ENCODE peak calls at places on chromosome 13, in nine cellular contexts. Y, A, H, E, I, C, U, M and T are unnamed samples.
A peak's percentile ranks its signal among the peaks of the same experiment; 100 is the strongest.

GRCh38 chr13:26551255-26551654 is 6.2 kb upstream of the WASF3 start:
- DNase-seq in Y (no peak), A (no peak), H (no peak), E (peak; percentile 34), I (no peak), C (no peak), U (no peak), M (no peak), T (no peak)

GRCh38 chr13:110471833-110472162 is 89.7 kb downstream of the RAB20 start:
- DNase-seq in Y (no peak), A (no peak), H (peak; percentile 39), E (peak; percentile 9), I (no peak), C (peak; percentile 46), U (peak; percentile 27), M (peak; percentile 52), T (no peak)

GRCh38 chr13:53200075-53200474 is 171.5 kb downstream of the OLFM4 start:
- DNase-seq in Y (no peak), A (no peak), H (no peak), E (no peak), I (no peak), C (no peak), U (no peak), M (no peak), T (no peak)

GRCh38 chr13:47036291-47037008 is 139.6 kb upstream of the HTR2A start:
- DNase-seq in Y (no peak), A (no peak), H (no peak), E (no peak), I (no peak), C (no peak), U (no peak), M (no peak), T (no peak)

GRCh38 chr13:95530178-95530577 is 22.3 kb upstream of the CLDN10 start:
- DNase-seq in Y (no peak), A (no peak), H (peak; percentile 60), E (no peak), I (no peak), C (peak; percentile 86), U (peak; percentile 50), M (no peak), T (no peak)

GRCh38 chr13:64556391-64556790 is 2673.7 kb downstream of the PCDH9 start:
- DNase-seq in Y (no peak), A (no peak), H (no peak), E (peak; percentile 31), I (no peak), C (no peak), U (peak; percentile 81), M (no peak), T (no peak)

GRCh38 chr13:51673165-51673564 is 88.9 kb downstream of the WDFY2 start:
- DNase-seq in Y (no peak), A (no peak), H (no peak), E (no peak), I (no peak), C (peak; percentile 3), U (no peak), M (no peak), T (no peak)

GRCh38 chr13:98228661-98229349 is 51.7 kb upstream of the RNF113B start:
- DNase-seq in Y (no peak), A (no peak), H (no peak), E (peak; percentile 81), I (no peak), C (no peak), U (peak; percentile 53), M (no peak), T (no peak)

GRCh38 chr13:73717632-73718031 is 416.6 kb downstream of the KLF12 start:
- DNase-seq in Y (no peak), A (no peak), H (no peak), E (peak; percentile 7), I (no peak), C (no peak), U (peak; percentile 30), M (peak; percentile 31), T (no peak)

GRCh38 chr13:27012482-27013197 is 159.0 kb downstream of the USP12 start:
- DNase-seq in Y (peak; percentile 34), A (no peak), H (no peak), E (peak; percentile 93), I (no peak), C (peak; percentile 75), U (peak; percentile 76), M (no peak), T (no peak)

GRCh38 chr13:51687928-51688714 is 103.9 kb downstream of the WDFY2 start:
- DNase-seq in Y (no peak), A (no peak), H (no peak), E (no peak), I (no peak), C (no peak), U (no peak), M (no peak), T (no peak)

GRCh38 chr13:20869540-20869939 is 33.0 kb downstream of the XPO4 start:
- DNase-seq in Y (no peak), A (no peak), H (no peak), E (peak; percentile 40), I (no peak), C (no peak), U (no peak), M (no peak), T (no peak)

GRCh38 chr13:97515643-97516042 is 81.7 kb downstream of the RAP2A start:
- DNase-seq in Y (no peak), A (no peak), H (no peak), E (no peak), I (no peak), C (no peak), U (no peak), M (no peak), T (no peak)

GRCh38 chr13:77381059-77381458 is 54.2 kb upstream of the MYCBP2 start:
- DNase-seq in Y (no peak), A (no peak), H (no peak), E (no peak), I (no peak), C (no peak), U (no peak), M (no peak), T (no peak)

GRCh38 chr13:102152790-102153189 is 249.1 kb downstream of the FGF14 start:
- DNase-seq in Y (no peak), A (no peak), H (no peak), E (no peak), I (no peak), C (no peak), U (no peak), M (no peak), T (no peak)

GRCh38 chr13:51869921-51870320 is 8.2 kb downstream of the CCDC70 start:
- DNase-seq in Y (no peak), A (no peak), H (no peak), E (no peak), I (no peak), C (no peak), U (no peak), M (no peak), T (no peak)

GRCh38 chr13:60788156-60788829 is 391.3 kb downstream of the TDRD3 start:
- DNase-seq in Y (no peak), A (no peak), H (no peak), E (no peak), I (no peak), C (no peak), U (no peak), M (no peak), T (no peak)

GRCh38 chr13:106603568-106603967 is 35.6 kb upstream of the ARGLU1 start:
- DNase-seq in Y (no peak), A (no peak), H (no peak), E (no peak), I (no peak), C (no peak), U (no peak), M (no peak), T (no peak)

GRCh38 chr13:45529758-45530157 is 65.0 kb downstream of the COG3 start:
- DNase-seq in Y (no peak), A (no peak), H (no peak), E (no peak), I (no peak), C (no peak), U (no peak), M (no peak), T (no peak)

GRCh38 chr13:37534181-37534580 is 64.4 kb downstream of the POSTN start:
- DNase-seq in Y (peak; percentile 68), A (no peak), H (peak; percentile 0), E (peak; percentile 86), I (no peak), C (peak; percentile 59), U (peak; percentile 60), M (no peak), T (no peak)

GRCh38 chr13:90696656-90697055 is 650.8 kb upstream of the MIR17HG start:
- DNase-seq in Y (no peak), A (no peak), H (no peak), E (peak; percentile 28), I (no peak), C (peak; percentile 52), U (no peak), M (no peak), T (no peak)